ENCODE peak calls at places on chromosomes 7 and 10, in six cellular contexts. G is activated CD4-positive, alpha-beta T cell treated with anti-CD3 and anti-CD28 coated beads, Interleukin-2, amount 10 ng/mL, durations not matched to agents 7 days and 5 days; H is progenitor cell of endocrine pancreas; K is NCI-H748 treated with DMSO at 0.1 percent for 48 hours; E is HTR-8/SVneo; M is choroid plexus epithelial cell. L is an unnamed sample.

GRCh38 chr7:98240961-98241673 is 10.9 kb downstream of the TECPR1 start:
- DNase-seq in E (peak), G (peak), M (peak), H (peak), K (no peak), L (no peak)

GRCh38 chr10:126315471-126316177 is 72.7 kb downstream of the ADAM12 start:
- DNase-seq in G (no peak), M (peak), H (no peak), K (no peak), E (no peak), L (no peak)

GRCh38 chr7:47852330-47853245 is 95.7 kb downstream of the PKD1L1 start:
- DNase-seq in M (peak), E (peak), K (no peak), H (no peak), G (no peak), L (no peak)

GRCh38 chr10:114103286-114103685 is 59.6 kb downstream of the ADRB1 start:
- DNase-seq in K (no peak), M (peak), G (no peak), E (peak), H (no peak), L (peak)

GRCh38 chr10:62354941-62355340 is 19.2 kb upstream of the ZNF365 start:
- DNase-seq in M (peak), K (no peak), E (no peak), G (no peak), H (no peak), L (no peak)

GRCh38 chr7:130701650-130702049 is 15.3 kb upstream of the TSGA13 start:
- DNase-seq in M (no peak), K (no peak), H (no peak), E (no peak), G (no peak), L (no peak)

GRCh38 chr7:89780291-89780690 is 374.0 kb upstream of the STEAP1 start:
- DNase-seq in E (no peak), K (no peak), G (no peak), H (no peak), M (no peak), L (no peak)

GRCh38 chr7:18087031-18087686 is 59.5 kb upstream of the PRPS1L1 start:
- DNase-seq in K (peak), E (no peak), H (peak), M (peak), G (no peak), L (no peak)

GRCh38 chr7:110084177-110084807 is 1006.6 kb upstream of the LRRN3 start:
- DNase-seq in K (no peak), H (no peak), G (no peak), E (no peak), M (no peak), L (no peak)

GRCh38 chr10:29067161-29067560 is 221.7 kb upstream of the LYZL1 start:
- DNase-seq in M (peak), H (no peak), G (no peak), K (no peak), E (peak), L (no peak)

GRCh38 chr10:97179731-97180366 is 5.9 kb downstream of the SLIT1 start:
- DNase-seq in G (no peak), M (no peak), K (peak), H (peak), E (no peak), L (no peak)

GRCh38 chr10:102120987-102121738 is 995 bp upstream of the LDB1 start:
- DNase-seq in G (no peak), M (peak), K (no peak), E (peak), H (no peak), L (no peak)

GRCh38 chr10:97546441-97547340 is 25.9 kb upstream of the ANKRD2 start:
- DNase-seq in E (no peak), K (no peak), H (no peak), G (no peak), M (no peak), L (no peak)

GRCh38 chr10:22854935-22855421 is 72.9 kb upstream of the ARMC3 start:
- DNase-seq in M (peak), G (no peak), K (no peak), H (no peak), E (no peak), L (no peak)